ENCODE peak calls at places on chromosomes 4 and X, in five cellular contexts. F is mesothelial cell of epicardium, G is hepatocyte, M is endothelial cell, V is GM10248. N is an unnamed sample.

GRCh38 chr4:105194328-105195231 is 47.9 kb downstream of the TET2 start:
- DNase-seq in V (peak; percentile 20), G (no peak), M (no peak), F (no peak), N (no peak)

GRCh38 chr4:158169931-158170690 is 2.7 kb downstream of the GASK1B start:
- DNase-seq in V (no peak), M (no peak), G (no peak), F (no peak), N (no peak)

GRCh38 chr4:6956087-6956433 is 46.4 kb downstream of the TBC1D14 start:
- DNase-seq in F (no peak), V (no peak), M (no peak), G (no peak), N (no peak)

GRCh38 chr4:1363540-1363939 is 16.5 kb downstream of the UVSSA start:
- DNase-seq in F (no peak), V (no peak), M (no peak), G (no peak), N (no peak)

GRCh38 chr4:41009411-41009810 is 204.9 kb downstream of the APBB2 start:
- DNase-seq in V (no peak), F (no peak), G (no peak), M (no peak), N (no peak)

GRCh38 chrX:55057691-55058249 is 17.1 kb upstream of the PAGE2B start:
- DNase-seq in V (peak; percentile 27), F (no peak), M (peak; percentile 7), G (peak; percentile 41), N (peak; percentile 46)

GRCh38 chr4:177427097-177427665 is 15.1 kb downstream of the AGA start:
- DNase-seq in F (no peak), M (no peak), G (peak; percentile 21), V (no peak), N (no peak)

GRCh38 chrX:74049126-74049525 is 254.9 kb upstream of the ZCCHC13 start:
- DNase-seq in F (no peak), M (no peak), G (no peak), V (no peak), N (no peak)

GRCh38 chr4:2940267-2941137 is 22.7 kb downstream of the NOP14 start:
- DNase-seq in V (no peak), M (no peak), F (peak; percentile 16), G (peak; percentile 3), N (no peak)

GRCh38 chr4:86223472-86223871 is 136.4 kb downstream of the MAPK10 start:
- DNase-seq in G (peak; percentile 14), F (no peak), V (no peak), M (peak; percentile 41), N (no peak)

GRCh38 chrX:10512741-10513140 is 107.6 kb downstream of the MID1 start:
- DNase-seq in F (no peak), V (no peak), G (no peak), M (no peak), N (no peak)

GRCh38 chr4:120918788-120919187 is 3.7 kb downstream of the PRDM5 start:
- DNase-seq in F (no peak), V (no peak), G (no peak), M (no peak), N (no peak)

GRCh38 chr4:11614426-11614825 is 185.7 kb upstream of the HS3ST1 start:
- DNase-seq in V (no peak), G (peak; percentile 69), M (no peak), F (no peak), N (no peak)

GRCh38 chrX:135596495-135596894 is 76.0 kb downstream of the INTS6L start:
- DNase-seq in V (peak; percentile 39), G (peak; percentile 56), M (peak; percentile 64), F (peak; percentile 38), N (peak; percentile 55)

GRCh38 chrX:4179031-4179430 is 465.6 kb upstream of the PRKX start:
- DNase-seq in G (no peak), F (no peak), M (no peak), V (no peak), N (no peak)

GRCh38 chr4:5751073-5751917 is 40.3 kb downstream of the EVC start:
- DNase-seq in F (peak; percentile 36), G (peak; percentile 35), V (no peak), M (no peak), N (no peak)

GRCh38 chr4:140188975-140189374 is 35.0 kb upstream of the MAML3 start:
- DNase-seq in V (no peak), G (peak; percentile 16), M (no peak), F (no peak), N (no peak)

GRCh38 chrX:129983575-129984131 is 1.2 kb downstream of the BCORL1 start:
- DNase-seq in M (no peak), F (peak; percentile 50), G (no peak), V (no peak), N (no peak)

GRCh38 chrX:20059467-20060128 is 57.1 kb downstream of the MAP7D2 start:
- DNase-seq in G (no peak), V (no peak), M (no peak), F (no peak), N (no peak)

GRCh38 chrX:40107291-40108083 is 9.7 kb upstream of the BCOR start:
- DNase-seq in V (no peak), M (no peak), F (no peak), G (peak; percentile 76), N (peak; percentile 54)

GRCh38 chr4:145679991-145680455 is at the start of gene C4orf51:
- DNase-seq in F (no peak), V (no peak), G (peak; percentile 62), M (no peak), N (no peak)

GRCh38 chr4:139617702-139618490 is 47.7 kb upstream of the MGST2 start:
- DNase-seq in V (no peak), F (no peak), M (no peak), G (no peak), N (no peak)

GRCh38 chrX:103730746-103731508 is 20.2 kb downstream of the TMEM31 start:
- DNase-seq in V (no peak), F (no peak), M (no peak), G (no peak), N (no peak)

GRCh38 chr4:7802093-7802726 is 137.5 kb downstream of the AFAP1 start:
- DNase-seq in V (peak; percentile 85), F (peak; percentile 79), G (peak; percentile 91), M (peak; percentile 91), N (peak; percentile 91)

GRCh38 chrX:319579-320125 is 1.1 kb upstream of the GTPBP6 start:
- DNase-seq in M (peak; percentile 18), G (no peak), F (no peak), V (no peak), N (peak; percentile 26)

GRCh38 chrX:39318497-39319343 is 517.5 kb downstream of the MID1IP1 start:
- DNase-seq in M (no peak), V (no peak), G (no peak), F (no peak), N (no peak)

GRCh38 chr4:102761478-102761790 is 666 bp upstream of the MANBA start:
- DNase-seq in M (no peak), V (no peak), F (no peak), G (peak; percentile 34), N (peak; percentile 32)

GRCh38 chr4:28287837-28288236 is 1427.2 kb downstream of the STIM2 start:
- DNase-seq in V (no peak), G (peak; percentile 15), M (no peak), F (no peak), N (no peak)

GRCh38 chr4:148749403-148749802 is 307.2 kb upstream of the NR3C2 start:
- DNase-seq in M (no peak), G (no peak), V (no peak), F (no peak), N (no peak)

GRCh38 chrX:153794897-153795816 is 689 bp downstream of the SSR4 start:
- DNase-seq in F (peak; percentile 54), V (no peak), G (no peak), M (no peak), N (peak; percentile 27)

GRCh38 chrX:8189096-8189830 is 18.2 kb upstream of the VCX2 start:
- DNase-seq in M (no peak), F (no peak), G (no peak), V (no peak), N (no peak)

GRCh38 chr4:167613381-167613780 is 379.1 kb upstream of the SPOCK3 start:
- DNase-seq in G (no peak), F (no peak), V (no peak), M (no peak), N (no peak)

GRCh38 chrX:130994671-130995070 is 63.5 kb upstream of the ARHGAP36 start:
- DNase-seq in M (peak; percentile 22), V (peak; percentile 10), F (peak; percentile 53), G (peak; percentile 46), N (peak; percentile 45)
- TF ChIP-seq CTCF in M (peak; percentile 84), V (peak; percentile 24), F (peak; percentile 89), G (peak; percentile 53), N (peak; percentile 51)

GRCh38 chrX:140672840-140673731 is 36.5 kb upstream of the LINC00632 start:
- DNase-seq in G (peak; percentile 26), V (no peak), F (no peak), M (no peak), N (no peak)
- TF ChIP-seq CTCF in G (no peak), V (no peak), F (peak; percentile 17), M (no peak), N (no peak)

DNA sequence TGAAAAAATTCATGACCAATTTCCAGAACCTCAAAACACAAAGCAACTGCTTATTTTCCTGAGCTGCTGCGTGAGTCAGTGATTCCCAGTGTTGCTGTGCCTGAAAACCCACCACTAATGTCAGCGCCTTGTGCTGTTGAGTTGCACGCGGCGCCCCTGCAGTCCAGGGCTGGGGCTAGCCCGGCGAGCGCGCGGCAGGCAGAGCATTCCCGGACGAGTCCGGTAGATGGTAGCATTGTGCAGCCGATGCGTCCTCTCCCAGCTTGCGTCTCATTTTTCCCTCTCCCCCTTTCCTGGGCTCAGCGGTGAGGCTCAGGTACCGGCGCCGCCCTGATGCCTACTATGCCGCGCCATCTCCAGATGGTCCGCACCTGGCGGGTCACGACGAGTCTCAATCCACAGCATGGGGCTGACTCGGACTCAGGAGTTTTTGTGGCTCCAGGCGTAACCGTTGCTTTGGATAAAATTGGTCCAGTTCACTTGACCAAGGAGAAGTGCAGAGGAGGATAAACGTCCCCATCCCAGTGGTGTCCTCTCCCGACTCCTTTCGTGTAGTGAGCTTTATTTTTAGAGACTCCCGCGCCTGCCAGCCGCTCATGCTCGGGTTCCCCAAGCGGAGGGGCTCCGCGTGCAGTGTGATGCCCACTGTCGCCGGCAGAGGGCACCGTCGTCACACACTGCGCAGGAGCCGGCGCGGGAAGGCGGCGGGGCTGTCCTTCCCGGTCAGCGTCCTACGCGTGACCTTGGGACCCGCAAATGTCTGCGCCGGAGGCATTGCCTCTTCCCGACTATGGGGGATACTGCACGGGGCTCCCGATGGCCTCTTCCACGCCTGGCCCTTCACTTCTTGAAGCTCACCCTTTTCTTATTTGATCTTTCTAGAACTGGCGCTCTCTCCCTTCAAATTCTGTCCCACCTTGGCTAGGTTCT is 53.6 kb upstream of the IGFBP7 start:
- DNase-seq in G (peak; percentile 91), M (peak; percentile 90), V (peak; percentile 82), F (peak; percentile 89), N (peak; percentile 81)
- TF ChIP-seq CTCF in G (peak; percentile 87), M (peak; percentile 95), V (peak; percentile 98), F (peak; percentile 96), N (peak; percentile 88)

GRCh38 chr4:81377231-81377630 is 94.5 kb downstream of the RASGEF1B start:
- DNase-seq in G (no peak), M (no peak), V (no peak), F (no peak), N (no peak)

GRCh38 chr4:81380364-81380853 is 91.3 kb downstream of the RASGEF1B start:
- DNase-seq in M (no peak), V (no peak), F (no peak), G (no peak), N (no peak)

GRCh38 chr4:81378398-81378797 is 93.3 kb downstream of the RASGEF1B start:
- DNase-seq in M (no peak), G (no peak), V (no peak), F (no peak), N (no peak)

GRCh38 chr4:81376720-81377119 is 95.0 kb downstream of the RASGEF1B start:
- DNase-seq in V (no peak), M (no peak), F (no peak), G (no peak), N (no peak)

GRCh38 chr4:81375745-81376144 is 96.0 kb downstream of the RASGEF1B start:
- DNase-seq in F (no peak), M (no peak), V (no peak), G (no peak), N (no peak)
- TF ChIP-seq CTCF in F (no peak), M (peak; percentile 24), V (no peak), G (peak; percentile 4), N (no peak)

N was measured in activated CD8-positive, alpha-beta T cell treated with anti-CD3 and anti-CD28 coated beads for 36 hours.